ENCODE peak calls at places on chromosomes 2 and 18, in nine cellular contexts. J is epithelial cell of proximal tubule, O is GM10248, M is uterus, Q is transverse colon, X is fibroblast of lung, C is sigmoid colon, S is cardiac fibroblast, L is dorsolateral prefrontal cortex. T is an unnamed sample.

GRCh38 chr2:240917009-240917683 is 11.0 kb downstream of the CROCC2 start:
- DNase-seq in J (no peak), O (no peak), M (no peak), Q (peak), X (no peak), C (peak), S (no peak), L (no peak), T (no peak)

GRCh38 chr2:75853441-75853840 is 142.7 kb upstream of the GCFC2 start:
- DNase-seq in J (no peak), O (no peak), M (no peak), Q (no peak), X (peak), C (no peak), S (no peak), L (no peak), T (no peak)

GRCh38 chr18:3236470-3236869 is 11.1 kb upstream of the MYL12A start:
- DNase-seq in J (no peak), O (no peak), M (no peak), Q (no peak), X (no peak), C (no peak), S (no peak), L (no peak), T (no peak)

GRCh38 chr18:3037423-3037915 is 24.5 kb upstream of the LPIN2 start:
- DNase-seq in J (no peak), O (peak), M (no peak), Q (peak), X (peak), C (no peak), S (peak), L (no peak), T (peak)

GRCh38 chr18:3605562-3606443 is 155.8 kb downstream of the TGIF1 start:
- DNase-seq in J (no peak), O (no peak), M (no peak), Q (no peak), X (peak), C (peak), S (peak), L (no peak), T (peak)

GRCh38 chr2:164719996-164720941 is 99.0 kb upstream of the GRB14 start:
- DNase-seq in J (peak), O (no peak), M (no peak), Q (no peak), X (peak), C (no peak), S (peak), L (no peak), T (peak)

GRCh38 chr2:181955010-181955409 is 30.6 kb upstream of the PPP1R1C start:
- DNase-seq in J (no peak), O (no peak), M (no peak), Q (no peak), X (peak), C (no peak), S (peak), L (no peak), T (peak)

GRCh38 chr2:162022290-162022945 is 51.6 kb downstream of the DPP4 start:
- DNase-seq in J (peak), O (no peak), M (no peak), Q (no peak), X (peak), C (no peak), S (peak), L (no peak), T (peak)

GRCh38 chr2:176188218-176188968 is at the start of gene HOXD1:
- DNase-seq in J (no peak), O (peak), M (peak), Q (peak), X (peak), C (no peak), S (no peak), L (no peak), T (no peak)

GRCh38 chr2:97011977-97012569 is 25.7 kb upstream of the FAM178B start:
- DNase-seq in J (peak), O (peak), M (no peak), Q (no peak), X (peak), C (no peak), S (peak), L (no peak), T (peak)

GRCh38 chr2:26616032-26616863 is 24.9 kb downstream of the CIB4 start:
- DNase-seq in J (no peak), O (no peak), M (no peak), Q (no peak), X (no peak), C (peak), S (no peak), L (no peak), T (no peak)

GRCh38 chr2:39313575-39313974 is 69.8 kb upstream of the CDKL4 start:
- DNase-seq in J (no peak), O (no peak), M (no peak), Q (no peak), X (peak), C (no peak), S (peak), L (no peak), T (peak)

GRCh38 chr18:58803978-58804377 is 60.7 kb upstream of the ZNF532 start:
- DNase-seq in J (no peak), O (no peak), M (no peak), Q (no peak), X (no peak), C (no peak), S (no peak), L (no peak), T (no peak)

GRCh38 chr2:239393401-239393940 is 7.3 kb downstream of the HDAC4 start:
- DNase-seq in J (no peak), O (no peak), M (peak), Q (peak), X (no peak), C (peak), S (peak), L (no peak), T (peak)

GRCh38 chr2:195555971-195556370 is 101.1 kb upstream of the SLC39A10 start:
- DNase-seq in J (no peak), O (no peak), M (no peak), Q (no peak), X (no peak), C (no peak), S (no peak), L (no peak), T (no peak)

GRCh38 chr18:6881034-6881800 is 151.7 kb downstream of the ARHGAP28 start:
- DNase-seq in J (no peak), O (no peak), M (peak), Q (no peak), X (peak), C (no peak), S (peak), L (no peak), T (peak)

GRCh38 chr18:6920099-6920955 is 190.8 kb downstream of the ARHGAP28 start:
- DNase-seq in J (peak), O (peak), M (peak), Q (peak), X (peak), C (no peak), S (peak), L (peak), T (peak)

GRCh38 chr18:47248610-47249343 is 2.7 kb downstream of the SKOR2 start:
- DNase-seq in J (no peak), O (no peak), M (no peak), Q (no peak), X (no peak), C (no peak), S (no peak), L (no peak), T (no peak)

GRCh38 chr18:47253101-47253654 is 1.7 kb upstream of the SKOR2 start:
- DNase-seq in J (no peak), O (no peak), M (no peak), Q (no peak), X (no peak), C (no peak), S (no peak), L (no peak), T (no peak)

GRCh38 chr18:47250415-47251046 is 929 bp downstream of the SKOR2 start:
- DNase-seq in J (no peak), O (no peak), M (no peak), Q (no peak), X (no peak), C (no peak), S (no peak), L (no peak), T (no peak)

GRCh38 chr18:47249602-47250001 is 1.9 kb downstream of the SKOR2 start:
- DNase-seq in J (no peak), O (no peak), M (no peak), Q (no peak), X (no peak), C (no peak), S (no peak), L (no peak), T (no peak)

GRCh38 chr18:47251289-47252120 is at the start of gene SKOR2:
- DNase-seq in J (no peak), O (no peak), M (no peak), Q (no peak), X (peak), C (no peak), S (no peak), L (no peak), T (no peak)
- TF ChIP-seq CTCF in J (no peak), O (no peak), M (no peak), Q (no peak), X (no peak), C (no peak), S (no peak), L (no peak), T (no peak)

DNA sequence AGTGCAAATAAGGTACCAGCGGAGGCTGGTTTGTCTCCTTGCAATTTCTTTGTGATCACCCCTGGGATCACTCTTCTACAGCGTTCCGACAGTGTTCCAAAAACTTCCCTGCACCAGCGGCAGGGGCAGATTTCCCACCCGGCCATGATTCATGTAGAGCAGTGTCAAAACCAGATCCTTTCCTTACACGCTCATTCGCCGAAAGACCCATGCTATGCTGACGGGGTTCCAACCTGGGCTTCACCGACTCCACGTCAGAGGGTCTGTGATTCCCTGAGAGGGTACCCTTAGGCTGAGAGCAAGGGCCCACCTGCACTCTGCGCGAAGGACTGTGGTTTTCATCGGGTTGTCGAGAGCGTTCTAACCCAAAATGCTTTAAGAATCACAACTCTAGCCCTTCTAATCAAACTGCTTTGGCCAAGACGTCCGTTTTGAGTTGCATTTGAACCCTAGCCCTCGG is 379 bp upstream of the TTC27 start:
- DNase-seq in J (peak), O (no peak), M (peak), Q (peak), X (peak), C (peak), S (peak), L (peak), T (peak)
- TF ChIP-seq CTCF in J (peak), O (no peak), M (peak), Q (peak), X (peak), C (peak), S (peak), L (no peak), T (peak)

DNA sequence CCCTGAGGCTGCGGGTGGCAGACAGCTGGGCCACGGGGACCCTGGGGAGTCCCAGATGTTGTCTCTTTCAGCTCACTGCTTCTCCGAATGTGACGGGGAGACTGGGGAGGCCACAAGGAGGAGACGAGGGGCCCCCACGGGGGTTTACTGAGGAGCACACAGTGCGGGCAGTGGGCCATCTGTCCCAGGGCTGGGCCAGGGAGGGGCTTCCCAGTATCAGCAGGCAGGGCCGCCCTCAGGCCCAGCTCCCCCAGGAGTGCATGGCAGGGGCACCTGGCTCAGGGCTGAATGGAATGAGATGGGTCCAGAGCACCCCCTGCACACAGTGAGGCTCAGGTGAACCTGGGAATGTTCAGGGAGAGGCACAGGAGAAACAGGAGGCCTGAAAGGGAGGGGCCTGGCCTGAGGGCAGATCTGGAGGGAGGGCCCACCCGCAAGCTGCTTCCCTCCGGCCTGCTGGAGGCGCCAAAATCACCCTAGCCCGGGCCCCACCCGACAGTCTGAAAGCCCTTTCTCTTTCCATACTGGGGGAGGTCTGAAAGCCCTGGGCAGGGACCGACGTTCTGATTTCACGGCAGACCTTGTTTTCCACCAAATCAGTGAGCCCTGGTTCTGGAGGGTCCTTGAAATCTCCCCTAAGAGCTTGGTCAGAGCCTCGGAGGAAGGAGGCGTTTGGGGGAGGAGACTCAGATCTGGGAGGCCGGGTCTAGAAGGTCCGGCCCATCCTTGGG is 35.5 kb upstream of the PTMA start:
- DNase-seq in J (no peak), O (peak), M (peak), Q (peak), X (peak), C (peak), S (peak), L (no peak), T (no peak)
- TF ChIP-seq CTCF in J (peak), O (peak), M (no peak), Q (no peak), X (peak), C (no peak), S (peak), L (no peak), T (peak)

GRCh38 chr18:54950221-54950620 is 9.0 kb downstream of the CCDC68 start:
- DNase-seq in J (no peak), O (no peak), M (no peak), Q (no peak), X (no peak), C (no peak), S (no peak), L (no peak), T (no peak)
- TF ChIP-seq CTCF in J (peak), O (no peak), M (no peak), Q (no peak), X (no peak), C (no peak), S (no peak), L (no peak), T (no peak)

DNA sequence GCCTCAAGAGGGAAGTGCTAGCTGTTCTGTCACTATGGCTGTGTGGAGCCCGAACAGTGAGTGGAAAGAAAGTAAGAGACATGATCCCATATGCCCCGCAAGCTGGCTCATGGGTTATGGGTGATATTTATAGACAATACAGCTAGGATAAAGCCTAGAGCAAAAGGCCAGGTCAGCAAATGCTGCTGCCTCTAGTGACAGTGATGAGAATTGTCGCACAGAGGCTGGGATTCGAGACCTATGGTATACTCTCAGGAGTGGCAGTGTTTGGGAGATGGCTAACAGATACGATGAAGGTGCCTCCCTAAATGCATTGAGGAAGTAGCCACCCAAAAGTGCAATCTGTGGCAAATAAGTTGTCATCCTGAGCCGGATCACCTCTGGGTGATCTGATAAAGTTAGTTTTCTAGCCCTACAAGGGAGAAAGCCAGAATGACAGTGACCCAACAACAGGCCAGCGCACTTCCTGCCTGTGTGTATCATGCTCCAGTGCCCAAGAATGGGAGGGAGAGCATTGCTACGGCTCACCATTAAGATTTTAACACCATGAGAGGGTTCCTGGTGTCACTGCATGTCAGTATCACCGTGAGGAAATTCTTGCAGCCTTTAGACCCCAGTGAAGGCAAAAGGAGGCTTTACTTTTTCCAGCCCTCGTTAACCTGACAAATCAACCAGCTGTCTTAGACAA is 92.3 kb upstream of the TGFA start:
- DNase-seq in J (no peak), O (no peak), M (no peak), Q (no peak), X (no peak), C (no peak), S (no peak), L (no peak), T (no peak)
- TF ChIP-seq CTCF in J (peak), O (no peak), M (no peak), Q (peak), X (no peak), C (no peak), S (no peak), L (no peak), T (peak)

GRCh38 chr2:168294409-168294808 is 47.0 kb upstream of the STK39 start:
- DNase-seq in J (no peak), O (no peak), M (no peak), Q (no peak), X (no peak), C (no peak), S (no peak), L (no peak), T (no peak)

GRCh38 chr2:168289880-168290279 is 42.5 kb upstream of the STK39 start:
- DNase-seq in J (no peak), O (no peak), M (no peak), Q (no peak), X (no peak), C (no peak), S (no peak), L (no peak), T (no peak)

GRCh38 chr2:168295051-168295450 is 47.7 kb upstream of the STK39 start:
- DNase-seq in J (no peak), O (no peak), M (no peak), Q (no peak), X (no peak), C (no peak), S (no peak), L (no peak), T (no peak)

GRCh38 chr2:168290391-168290790 is 43.0 kb upstream of the STK39 start:
- DNase-seq in J (no peak), O (no peak), M (no peak), Q (no peak), X (no peak), C (no peak), S (no peak), L (no peak), T (no peak)

GRCh38 chr2:168293766-168294165 is 46.4 kb upstream of the STK39 start:
- DNase-seq in J (no peak), O (no peak), M (no peak), Q (no peak), X (no peak), C (no peak), S (no peak), L (no peak), T (no peak)
- TF ChIP-seq CTCF in J (peak), O (no peak), M (no peak), Q (no peak), X (no peak), C (no peak), S (no peak), L (no peak), T (no peak)

GRCh38 chr2:73268831-73269685 is 15.2 kb downstream of the FBXO41 start:
- DNase-seq in J (no peak), O (peak), M (no peak), Q (peak), X (peak), C (no peak), S (peak), L (peak), T (no peak)
- TF ChIP-seq CTCF in J (peak), O (no peak), M (no peak), Q (peak), X (no peak), C (no peak), S (no peak), L (no peak), T (no peak)

GRCh38 chr18:30440351-30440750 is 602.2 kb downstream of the DSC3 start:
- DNase-seq in J (no peak), O (no peak), M (no peak), Q (no peak), X (peak), C (no peak), S (no peak), L (no peak), T (no peak)

GRCh38 chr18:30444544-30444943 is 598.0 kb downstream of the DSC3 start:
- DNase-seq in J (no peak), O (no peak), M (no peak), Q (no peak), X (no peak), C (no peak), S (no peak), L (no peak), T (no peak)

DNA sequence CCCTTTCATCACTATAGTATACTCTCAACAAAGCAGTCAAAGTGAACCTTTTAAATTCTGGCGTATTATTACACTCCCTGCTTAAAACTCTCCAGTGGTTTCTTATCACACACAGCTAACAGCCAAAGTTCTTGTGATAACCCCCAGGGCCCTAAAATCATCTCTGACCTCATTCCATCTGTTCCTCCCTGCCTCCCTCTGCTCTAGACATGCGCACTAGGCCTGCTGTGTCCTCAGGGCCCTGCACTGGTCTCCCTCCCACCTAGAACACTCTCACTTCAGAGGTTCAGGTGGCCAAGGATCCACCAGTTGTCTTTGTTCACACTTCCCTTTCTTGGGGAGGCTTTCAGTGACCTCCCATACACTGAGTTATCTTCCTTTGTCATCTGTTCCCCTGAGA is 603.4 kb downstream of the DSC3 start:
- DNase-seq in J (no peak), O (no peak), M (no peak), Q (no peak), X (no peak), C (no peak), S (no peak), L (no peak), T (no peak)
- TF ChIP-seq CTCF in J (no peak), O (no peak), M (no peak), Q (no peak), X (no peak), C (no peak), S (no peak), L (no peak), T (no peak)